ENCODE peak calls at places on chromosomes 7 and 10, in four cellular contexts. M is K562, V is GM23248, A is PC-3. X is an unnamed sample.

GRCh38 chr10:115049318-115049717 is 43.8 kb upstream of the ATRNL1 start:
- DNase-seq in V (no peak), A (no peak), M (no peak), X (no peak)

GRCh38 chr10:126955934-126956711 is 50.9 kb downstream of the DOCK1 start:
- DNase-seq in V (peak; percentile 13), A (no peak), M (no peak), X (no peak)

GRCh38 chr7:94129443-94130140 is 125.4 kb upstream of the BET1 start:
- DNase-seq in M (no peak), A (peak; percentile 55), V (peak; percentile 49), X (peak; percentile 94)

GRCh38 chr10:77390481-77390891 is 247.1 kb downstream of the KCNMA1 start:
- DNase-seq in A (peak; percentile 72), V (peak; percentile 51), M (no peak), X (no peak)

GRCh38 chr7:83015921-83016320 is 146.8 kb downstream of the PCLO start:
- DNase-seq in M (no peak), V (no peak), A (no peak), X (no peak)

GRCh38 chr10:131786756-131787605 is 113.8 kb upstream of the PPP2R2D start:
- DNase-seq in A (peak; percentile 52), M (peak; percentile 32), V (peak; percentile 63), X (peak; percentile 35)

GRCh38 chr7:12423355-12423994 is 19.8 kb upstream of the VWDE start:
- DNase-seq in V (peak; percentile 71), M (no peak), A (peak; percentile 87), X (peak; percentile 76)

GRCh38 chr10:71234017-71234894 is 21.9 kb downstream of the UNC5B start:
- DNase-seq in M (no peak), V (no peak), A (no peak), X (no peak)

GRCh38 chr7:73520673-73521635 is 1.1 kb downstream of the BAZ1B start:
- DNase-seq in M (no peak), A (peak; percentile 6), V (peak; percentile 65), X (peak; percentile 28)

GRCh38 chr10:101932182-101932581 is 88.6 kb upstream of the KCNIP2 start:
- DNase-seq in V (no peak), A (no peak), M (no peak), X (no peak)

GRCh38 chr7:155874411-155874810 is 62.1 kb upstream of the SHH start:
- DNase-seq in M (no peak), V (no peak), A (no peak), X (no peak)

GRCh38 chr7:124480074-124480820 is 285.3 kb downstream of the GPR37 start:
- DNase-seq in M (no peak), A (no peak), V (no peak), X (no peak)

GRCh38 chr7:20793258-20793657 is 6.6 kb upstream of the SP8 start:
- DNase-seq in V (no peak), M (no peak), A (no peak), X (no peak)

GRCh38 chr7:113197274-113197673 is 78.9 kb upstream of the SMIM30 start:
- DNase-seq in V (peak; percentile 88), M (no peak), A (peak; percentile 55), X (peak; percentile 84)

GRCh38 chr7:114048386-114049235 is 129.8 kb upstream of the PPP1R3A start:
- DNase-seq in V (peak; percentile 65), A (peak; percentile 6), M (no peak), X (peak; percentile 45)

GRCh38 chr7:39750253-39750994 is 127.1 kb downstream of the RALA start:
- DNase-seq in M (no peak), V (no peak), A (no peak), X (no peak)

GRCh38 chr7:39754326-39755120 is 131.2 kb downstream of the RALA start:
- DNase-seq in M (no peak), V (peak; percentile 72), A (no peak), X (peak; percentile 70)

GRCh38 chr7:39757604-39758003 is 134.2 kb downstream of the RALA start:
- DNase-seq in V (no peak), M (no peak), A (no peak), X (peak; percentile 23)

GRCh38 chr7:39749717-39750116 is 126.3 kb downstream of the RALA start:
- DNase-seq in M (no peak), V (no peak), A (no peak), X (no peak)

GRCh38 chr7:39753823-39754325 is 130.5 kb downstream of the RALA start:
- DNase-seq in M (no peak), A (no peak), V (no peak), X (no peak)
- H3K4me3 ChIP-seq in M (no peak overlapping the region), A (no peak overlapping the region), V (no peak overlapping the region), X (no peak overlapping the region)

DNA sequence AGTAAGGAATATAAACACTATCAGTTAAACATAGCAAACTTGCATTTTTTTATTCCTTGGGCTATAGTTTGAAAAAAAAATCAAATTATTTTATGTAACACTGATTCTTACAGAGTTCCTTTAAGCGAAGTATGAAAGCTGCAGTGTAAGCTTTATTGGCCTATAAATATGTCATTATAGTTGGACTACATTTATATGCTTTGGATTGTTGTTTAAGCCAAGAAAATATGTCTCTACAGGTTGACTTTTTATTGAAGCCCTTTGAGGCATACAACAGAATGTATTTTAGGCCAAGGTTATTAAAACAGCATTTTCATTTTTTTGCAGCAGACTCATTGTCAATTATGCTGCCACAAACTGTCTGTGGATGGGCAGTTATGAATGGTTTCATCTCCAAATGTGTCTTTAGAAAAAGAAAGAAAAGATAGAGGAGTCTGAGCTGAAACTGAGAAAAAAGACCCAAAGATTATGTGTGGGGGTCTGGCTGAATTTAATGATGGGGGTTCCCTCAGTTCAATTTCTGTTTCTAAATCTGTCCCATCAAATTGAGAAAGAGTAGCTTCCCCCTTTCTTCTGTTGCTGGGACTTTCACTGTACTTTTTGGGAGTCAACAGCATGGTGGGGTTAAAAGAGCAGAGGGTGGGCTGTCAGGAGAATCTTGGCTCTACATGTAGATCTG is 43.1 kb downstream of the ARID5B start:
- DNase-seq in M (no peak), A (peak; percentile 90), V (no peak), X (no peak)
- H3K4me1 ChIP-seq in M (peaks cover 5% of the 10 kb centered on the region), A (peaks cover 58% of the 10 kb centered on the region), V (peaks cover 34% of the 10 kb centered on the region), X (peaks cover 17% of the 10 kb centered on the region)

GRCh38 chr7:112079671-112080070 is 126.5 kb downstream of the DOCK4 start:
- DNase-seq in V (peak; percentile 30), A (peak; percentile 27), M (no peak), X (peak; percentile 5)
- H2AFZ ChIP-seq in V (peak overlapping the region; percentile 27), A (no peak overlapping the region), M (no peak overlapping the region), X (no peak overlapping the region)

DNA sequence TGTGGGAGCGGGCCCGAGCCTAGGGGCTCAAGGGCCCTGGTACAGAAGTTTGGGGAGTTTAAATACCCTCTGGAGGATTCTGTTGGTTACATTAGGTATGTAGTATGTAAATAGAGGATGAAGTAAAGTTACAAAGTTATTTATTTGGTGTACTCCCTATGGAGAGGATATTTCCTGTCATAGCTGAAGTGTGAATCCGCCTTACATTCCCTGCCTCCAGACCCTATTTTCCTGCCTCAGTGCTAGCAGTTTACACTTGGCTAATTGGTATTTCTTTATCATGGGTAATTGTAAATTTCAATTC is 60.6 kb upstream of the KLF14 start:
- DNase-seq in A (no peak), V (no peak), M (no peak), X (no peak)
- H3K4me3 ChIP-seq in A (no peak overlapping the region), V (peak overlapping the region; percentile 70), M (no peak overlapping the region), X (peak overlapping the region; percentile 48)

GRCh38 chr10:100742067-100742771 is 3.2 kb upstream of the PAX2 start:
- DNase-seq in V (no peak), A (no peak), M (no peak), X (no peak)
- H3K4me1 ChIP-seq in V (no peaks in the 10 kb centered on the region), A (no peaks in the 10 kb centered on the region), M (no peaks in the 10 kb centered on the region), X (no peaks in the 10 kb centered on the region)

DNA sequence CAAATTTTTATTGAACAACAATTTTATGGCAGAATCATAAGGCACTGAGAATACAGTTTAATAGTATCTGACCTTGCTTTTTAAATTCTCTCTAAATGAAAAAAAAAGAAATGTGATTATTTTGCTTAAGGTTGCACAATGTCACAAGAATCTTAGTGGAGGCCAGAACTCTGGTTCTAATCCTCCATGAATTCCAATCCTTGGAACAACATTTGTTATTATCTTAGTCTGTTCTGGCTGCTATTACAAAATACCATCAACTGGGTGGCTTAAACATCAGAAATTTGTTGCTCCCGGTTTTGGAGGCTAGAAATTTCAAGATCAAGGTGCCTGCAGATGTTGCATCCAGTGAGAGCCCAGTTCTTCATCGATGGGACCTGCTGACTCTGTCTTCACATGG is 158.2 kb upstream of the POM121L12 start:
- DNase-seq in V (no peak), A (no peak), M (no peak), X (no peak)
- H2AFZ ChIP-seq in V (no peak overlapping the region), A (no peak overlapping the region), M (no peak overlapping the region), X (no peak overlapping the region)

DNA sequence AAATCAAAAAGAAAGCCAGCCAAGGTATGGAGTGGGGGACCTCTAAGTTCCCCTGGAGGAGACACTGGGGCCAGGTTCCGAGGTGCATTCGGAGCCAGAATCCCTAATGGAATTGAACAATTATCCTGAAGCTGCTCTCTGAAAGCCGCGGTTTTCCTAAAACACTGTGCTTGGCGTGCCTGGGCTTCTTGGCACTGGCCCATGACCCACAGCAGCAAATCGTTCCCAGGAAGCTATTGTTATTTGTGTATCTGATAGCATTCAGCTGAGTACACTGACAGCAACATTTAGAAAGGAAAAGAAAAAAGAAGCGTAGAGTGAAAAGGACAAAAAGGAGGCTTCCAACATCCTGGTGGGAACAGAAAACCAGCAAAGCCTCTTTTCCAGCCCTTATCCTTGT is 339.8 kb downstream of the FRMD4A start:
- DNase-seq in M (no peak), A (no peak), V (peak; percentile 70), X (peak; percentile 80)
- H3K4me3 ChIP-seq in M (no peak overlapping the region), A (no peak overlapping the region), V (peak overlapping the region; percentile 42), X (no peak overlapping the region)